ENCODE peak calls at places on chromosomes 5 and 9, in four cellular contexts. R is Right ventricle myocardium superior, G is mucosa of descending colon, V is HTR-8/SVneo. Q is an unnamed sample.

GRCh38 chr5:170642066-170642735 is 138.4 kb downstream of the KCNIP1 start:
- DNase-seq in R (no peak), G (no peak), V (no peak), Q (no peak)

GRCh38 chr9:107274953-107275422 is 8.1 kb upstream of the RAD23B start:
- DNase-seq in R (no peak), G (no peak), V (peak), Q (peak)

GRCh38 chr5:21225223-21226064 is 1237.4 kb upstream of the CDH18 start:
- DNase-seq in R (no peak), G (no peak), V (no peak), Q (no peak)

GRCh38 chr9:91038483-91039124 is 237.0 kb downstream of the SYK start:
- DNase-seq in R (no peak), G (no peak), V (no peak), Q (no peak)

GRCh38 chr9:132489536-132489935 is 79.5 kb downstream of the CFAP77 start:
- DNase-seq in R (no peak), G (no peak), V (no peak), Q (no peak)

GRCh38 chr9:95077766-95078382 is 239.6 kb downstream of the FANCC start:
- DNase-seq in R (peak), G (no peak), V (no peak), Q (no peak)

GRCh38 chr5:170109059-170110031 is 3.6 kb downstream of the FOXI1 start:
- DNase-seq in R (no peak), G (no peak), V (no peak), Q (no peak)

GRCh38 chr5:103801681-103802080 is 239.1 kb upstream of the NUDT12 start:
- DNase-seq in R (no peak), G (no peak), V (no peak), Q (no peak)